ENCODE peak calls at places on chromosome 18, in six cellular contexts. J, Y, P, R, N and H are unnamed samples.
A peak's percentile ranks its signal among the peaks of the same experiment; 100 is the strongest.

GRCh38 chr18:63590368-63590767 is 3.2 kb downstream of the SERPINB13 start:
- DNase-seq in J (no peak), Y (peak; percentile 12), P (no peak), R (no peak), N (no peak), H (no peak)

GRCh38 chr18:48902856-48903601 is 47.7 kb downstream of the SMAD7 start:
- DNase-seq in J (peak; percentile 87), Y (peak; percentile 96), P (peak; percentile 41), R (no peak), N (no peak), H (peak; percentile 26)

GRCh38 chr18:32770651-32771168 is 2.1 kb downstream of the KLHL14 start:
- DNase-seq in J (no peak), Y (no peak), P (peak; percentile 11), R (no peak), N (no peak), H (no peak)

GRCh38 chr18:45554070-45554767 is 61.1 kb upstream of the SLC14A2 start:
- DNase-seq in J (no peak), Y (no peak), P (no peak), R (no peak), N (no peak), H (no peak)

GRCh38 chr18:74906189-74906588 is 302.8 kb downstream of the PTGR3 start:
- DNase-seq in J (no peak), Y (peak; percentile 96), P (no peak), R (peak; percentile 32), N (no peak), H (no peak)

GRCh38 chr18:43847164-43848091 is 570.1 kb upstream of the SYT4 start:
- DNase-seq in J (no peak), Y (peak; percentile 83), P (no peak), R (no peak), N (no peak), H (no peak)

GRCh38 chr18:77162580-77162979 is 30.0 kb upstream of the MBP start:
- DNase-seq in J (no peak), Y (peak; percentile 44), P (no peak), R (no peak), N (no peak), H (no peak)

GRCh38 chr18:44802508-44802907 is 121.8 kb downstream of the SETBP1 start:
- DNase-seq in J (no peak), Y (peak; percentile 52), P (no peak), R (no peak), N (no peak), H (no peak)

GRCh38 chr18:44638811-44639210 is 41.9 kb upstream of the SETBP1 start:
- DNase-seq in J (no peak), Y (no peak), P (no peak), R (no peak), N (no peak), H (no peak)

GRCh38 chr18:62585274-62586147 is 62.7 kb downstream of the ZCCHC2 start:
- DNase-seq in J (no peak), Y (no peak), P (no peak), R (no peak), N (no peak), H (no peak)
- H3K4me3 ChIP-seq in J (no peak overlapping the region), Y (no peak overlapping the region), P (no peak overlapping the region), R (peak overlapping the region; percentile 23), N (no peak overlapping the region), H (peak overlapping the region; percentile 46)

GRCh38 chr18:35345460-35345921 is 1.3 kb upstream of the ZNF24 start:
- DNase-seq in J (no peak), Y (peak; percentile 65), P (peak; percentile 22), R (no peak), N (no peak), H (peak; percentile 32)
- H3K4me3 ChIP-seq in J (no peak overlapping the region), Y (peak overlapping the region; percentile 17), P (no peak overlapping the region), R (no peak overlapping the region), N (no peak overlapping the region), H (no peak overlapping the region)

DNA sequence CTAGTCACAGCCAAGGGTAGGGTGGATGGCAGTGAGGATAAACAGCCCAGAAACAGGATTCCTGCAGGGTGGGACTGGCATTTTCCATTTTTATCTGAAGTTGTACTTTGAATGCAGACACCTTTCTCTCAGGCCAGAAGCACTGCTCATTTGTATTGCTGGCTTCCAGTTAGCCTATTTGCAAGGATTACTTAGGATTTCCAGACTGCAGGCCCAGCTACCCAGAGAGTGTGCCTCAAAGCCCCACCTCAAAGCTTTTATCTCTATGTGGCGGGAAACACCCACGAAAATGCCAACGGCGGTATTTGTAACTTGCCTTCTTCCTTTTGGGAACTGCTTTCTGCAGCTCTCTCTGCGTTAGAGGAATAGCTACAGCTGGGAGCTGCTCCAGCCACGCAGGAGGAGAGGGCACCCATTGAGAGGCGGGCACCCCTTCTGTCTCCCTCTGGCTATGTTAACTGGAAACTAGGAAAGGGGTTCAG is 144.8 kb downstream of the TGIF1 start:
- DNase-seq in J (no peak), Y (peak; percentile 44), P (no peak), R (peak; percentile 47), N (no peak), H (peak; percentile 61)
- H3K4me3 ChIP-seq in J (peak overlapping the region; percentile 54), Y (peak overlapping the region; percentile 54), P (no peak overlapping the region), R (peak overlapping the region; percentile 45), N (peak overlapping the region; percentile 74), H (peak overlapping the region; percentile 50)

GRCh38 chr18:3593904-3594759 is 144.2 kb downstream of the TGIF1 start:
- DNase-seq in J (peak; percentile 95), Y (peak; percentile 99), P (peak; percentile 90), R (peak; percentile 92), N (peak; percentile 93), H (peak; percentile 89)

GRCh38 chr18:3595282-3596273 is 145.6 kb downstream of the TGIF1 start:
- DNase-seq in J (peak; percentile 85), Y (peak; percentile 95), P (peak; percentile 70), R (peak; percentile 44), N (no peak), H (no peak)

GRCh38 chr18:3593381-3593903 is 143.5 kb downstream of the TGIF1 start:
- DNase-seq in J (peak; percentile 71), Y (peak; percentile 95), P (no peak), R (no peak), N (no peak), H (peak; percentile 84)

GRCh38 chr18:3590096-3590655 is 140.2 kb downstream of the TGIF1 start:
- DNase-seq in J (no peak), Y (no peak), P (no peak), R (no peak), N (no peak), H (no peak)

DNA sequence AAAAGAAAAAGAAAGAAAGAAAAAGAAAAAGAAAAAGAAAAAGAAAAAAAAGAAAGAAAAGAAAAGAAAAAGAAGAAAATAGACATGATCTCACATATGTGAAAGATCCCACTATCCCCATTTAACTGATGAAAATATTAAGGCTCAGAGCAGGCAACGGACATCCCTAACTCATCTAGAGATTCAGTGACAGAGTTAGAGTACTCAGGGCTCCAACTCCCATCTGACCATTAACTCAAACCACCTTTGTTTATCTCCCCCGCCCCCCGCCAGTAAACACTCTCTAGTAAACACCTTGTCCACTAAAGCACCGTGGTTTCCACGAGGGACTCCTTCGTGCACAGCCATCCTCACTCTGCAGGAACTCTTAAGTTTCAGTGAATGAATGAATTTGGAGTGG is 142.9 kb downstream of the TGIF1 start:
- DNase-seq in J (no peak), Y (no peak), P (no peak), R (no peak), N (no peak), H (no peak)
- H3K4me3 ChIP-seq in J (no peak overlapping the region), Y (no peak overlapping the region), P (no peak overlapping the region), R (no peak overlapping the region), N (peak overlapping the region; percentile 59), H (peak overlapping the region; percentile 68)

GRCh38 chr18:80159713-80160636 is 50.9 kb downstream of the ADNP2 start:
- DNase-seq in J (no peak), Y (peak; percentile 17), P (no peak), R (no peak), N (peak; percentile 39), H (no peak)
- H3K4me3 ChIP-seq in J (peak overlapping the region; percentile 33), Y (no peak overlapping the region), P (no peak overlapping the region), R (peak overlapping the region; percentile 17), N (no peak overlapping the region), H (peak overlapping the region; percentile 10)

DNA sequence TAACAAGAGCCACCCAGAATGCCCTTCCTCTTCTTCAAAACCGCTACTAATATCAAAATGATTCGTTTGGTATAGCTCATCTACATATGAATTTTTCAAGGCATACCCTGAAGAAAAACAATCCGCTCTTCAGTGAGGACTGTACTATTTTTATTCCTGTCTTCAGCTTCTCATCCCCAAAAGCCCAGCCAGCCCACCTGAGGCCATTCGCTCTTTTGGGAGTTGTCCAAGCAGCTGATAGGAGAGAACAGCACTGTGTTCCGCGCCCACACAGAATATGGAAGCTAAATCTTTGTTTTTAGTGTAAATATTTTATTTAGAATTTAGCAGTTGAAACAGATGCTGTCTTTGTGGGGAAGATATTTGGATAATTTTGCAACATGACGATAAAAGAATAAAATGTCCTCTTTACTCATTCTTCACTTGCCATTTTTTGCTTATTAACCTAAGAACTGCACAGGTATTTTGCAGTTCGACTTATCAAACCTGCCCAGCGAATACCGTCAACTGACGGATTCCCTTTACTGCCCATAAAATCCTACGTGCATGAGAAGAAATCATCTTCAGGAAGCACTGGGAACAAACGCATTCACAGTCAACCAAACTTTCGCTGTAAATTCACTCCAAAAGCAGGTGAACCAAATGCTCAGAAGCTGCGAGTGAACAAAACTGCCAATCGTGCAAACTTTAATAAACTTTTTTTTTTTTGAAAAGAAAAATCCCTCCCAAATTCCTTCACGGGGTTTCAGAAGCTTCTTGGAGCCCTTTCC is 3.4 kb downstream of the ZNF521 start:
- DNase-seq in J (no peak), Y (no peak), P (no peak), R (no peak), N (no peak), H (no peak)
- H3K4me3 ChIP-seq in J (peak overlapping the region; percentile 79), Y (peak overlapping the region; percentile 78), P (no peak overlapping the region), R (peak overlapping the region; percentile 85), N (no peak overlapping the region), H (peak overlapping the region; percentile 77)

GRCh38 chr18:11989174-11989573 is 7.9 kb downstream of the IMPA2 start:
- DNase-seq in J (no peak), Y (no peak), P (no peak), R (peak; percentile 35), N (no peak), H (no peak)

GRCh38 chr18:11986061-11986460 is 4.8 kb downstream of the IMPA2 start:
- DNase-seq in J (no peak), Y (no peak), P (no peak), R (no peak), N (no peak), H (no peak)

GRCh38 chr18:11985532-11985931 is 4.2 kb downstream of the IMPA2 start:
- DNase-seq in J (no peak), Y (no peak), P (no peak), R (no peak), N (no peak), H (no peak)

GRCh38 chr18:11989966-11990380 is 8.7 kb downstream of the IMPA2 start:
- DNase-seq in J (no peak), Y (no peak), P (peak; percentile 87), R (no peak), N (no peak), H (no peak)

GRCh38 chr18:11987527-11987926 is 6.2 kb downstream of the IMPA2 start:
- DNase-seq in J (no peak), Y (no peak), P (no peak), R (no peak), N (no peak), H (no peak)
- H3K4me3 ChIP-seq in J (no peak overlapping the region), Y (no peak overlapping the region), P (no peak overlapping the region), R (no peak overlapping the region), N (no peak overlapping the region), H (no peak overlapping the region)